ENCODE peak calls at places on chromosomes 11 and 22, in eight cellular contexts. O is tibial artery, U is memory B cell, K is EL, J is A549, A is uterus, H is heart right ventricle, N is endothelial cell. L is an unnamed sample.

GRCh38 chr11:380491-380890 is 11.2 kb downstream of the B4GALNT4 start:
- DNase-seq in K (no peak), U (no peak), A (no peak), N (no peak), H (peak), J (no peak), O (no peak), L (no peak)

GRCh38 chr22:21951062-21951461 is 1.6 kb downstream of the PPM1F start:
- DNase-seq in K (no peak), U (no peak), O (no peak), A (no peak), J (no peak), H (no peak), N (no peak), L (no peak)

GRCh38 chr11:10294289-10294953 is 402 bp upstream of the SBF2 start:
- DNase-seq in J (peak), U (no peak), K (peak), H (peak), N (peak), O (peak), A (peak), L (no peak)

GRCh38 chr11:64242920-64243854 is 2.3 kb downstream of the FKBP2 start:
- DNase-seq in N (no peak), O (no peak), H (no peak), J (no peak), U (no peak), A (no peak), K (peak), L (no peak)

GRCh38 chr11:62666259-62666926 is 1.3 kb downstream of the CSKMT start:
- DNase-seq in A (no peak), H (no peak), O (no peak), K (no peak), N (no peak), U (no peak), J (no peak), L (no peak)

GRCh38 chr11:7572001-7572712 is 58.4 kb downstream of the PPFIBP2 start:
- DNase-seq in N (no peak), H (no peak), O (no peak), J (peak), A (no peak), U (no peak), K (peak), L (no peak)

GRCh38 chr11:130070109-130070828 is 575 bp downstream of the APLP2 start:
- DNase-seq in N (peak), O (peak), A (peak), K (peak), H (peak), U (peak), J (peak), L (no peak)

GRCh38 chr11:69999721-70000120 is 78.4 kb upstream of the ANO1 start:
- DNase-seq in N (no peak), H (no peak), U (no peak), A (no peak), O (no peak), K (no peak), J (no peak), L (no peak)

GRCh38 chr22:39980635-39981034 is 14.1 kb upstream of the FAM83F start:
- DNase-seq in O (no peak), N (no peak), A (no peak), U (no peak), H (no peak), K (no peak), J (no peak), L (no peak)

GRCh38 chr11:47915407-47916137 is 64.8 kb upstream of the PTPRJ start:
- DNase-seq in J (no peak), O (no peak), K (no peak), U (no peak), H (peak), A (peak), N (no peak), L (no peak)

GRCh38 chr22:25892678-25893077 is 150.7 kb downstream of the MYO18B start:
- DNase-seq in A (no peak), J (no peak), H (no peak), K (no peak), N (no peak), U (no peak), O (no peak), L (no peak)

GRCh38 chr22:38655532-38656255 is 498 bp downstream of the FAM227A start:
- DNase-seq in N (no peak), A (peak), K (peak), H (no peak), U (no peak), O (no peak), J (no peak), L (no peak)